ENCODE peak calls at places on chromosomes 1 and 21, in seven cellular contexts. A is GM23248, S is fibroblast of the conjunctiva, J is PC-3, U is ELF-1, M is EH, O is iPS-NIHi11. R is an unnamed sample.

GRCh38 chr1:170461762-170462384 is 70.1 kb upstream of the GORAB start:
- DNase-seq in A (peak), S (peak), J (peak), U (no peak), M (peak), O (no peak), R (peak)

GRCh38 chr1:198950036-198950435 is 311.2 kb downstream of the PTPRC start:
- DNase-seq in A (no peak), S (no peak), J (no peak), U (no peak), M (no peak), O (no peak), R (no peak)

GRCh38 chr1:228163004-228163753 is 2.4 kb upstream of the IBA57 start:
- DNase-seq in A (peak), S (no peak), J (no peak), U (peak), M (peak), O (no peak), R (no peak)

GRCh38 chr1:53303651-53304515 is 24.0 kb downstream of the LRP8 start:
- DNase-seq in A (no peak), S (no peak), J (no peak), U (no peak), M (peak), O (no peak), R (no peak)

GRCh38 chr1:198564157-198564556 is 23.7 kb upstream of the ATP6V1G3 start:
- DNase-seq in A (no peak), S (no peak), J (no peak), U (no peak), M (no peak), O (no peak), R (no peak)

GRCh38 chr1:34768856-34769255 is 9.3 kb downstream of the GJB4 start:
- DNase-seq in A (peak), S (no peak), J (peak), U (no peak), M (no peak), O (no peak), R (no peak)

GRCh38 chr1:90204780-90205179 is 209.9 kb downstream of the ZNF326 start:
- DNase-seq in A (no peak), S (no peak), J (no peak), U (no peak), M (no peak), O (no peak), R (no peak)

GRCh38 chr1:87513971-87514660 is 185.4 kb downstream of the LMO4 start:
- DNase-seq in A (peak), S (no peak), J (no peak), U (no peak), M (no peak), O (no peak), R (no peak)

GRCh38 chr1:57353589-57353988 is 70.3 kb downstream of the DAB1 start:
- DNase-seq in A (peak), S (no peak), J (no peak), U (no peak), M (peak), O (no peak), R (peak)

GRCh38 chr1:225651872-225652725 is 824 bp downstream of the ENAH start:
- DNase-seq in A (peak), S (no peak), J (peak), U (peak), M (peak), O (peak), R (peak)

GRCh38 chr1:26468911-26469310 is 3.3 kb upstream of the HMGN2 start:
- DNase-seq in A (no peak), S (no peak), J (no peak), U (peak), M (no peak), O (no peak), R (no peak)

GRCh38 chr21:41232055-41232454 is 64.1 kb downstream of the BACE2 start:
- DNase-seq in A (no peak), S (no peak), J (no peak), U (no peak), M (no peak), O (no peak), R (no peak)

GRCh38 chr1:246690100-246690499 is 34.1 kb upstream of the SCCPDH start:
- DNase-seq in A (no peak), S (no peak), J (no peak), U (no peak), M (no peak), O (no peak), R (no peak)

GRCh38 chr1:189899686-189900495 is 577.8 kb downstream of the BRINP3 start:
- DNase-seq in A (no peak), S (no peak), J (no peak), U (peak), M (no peak), O (no peak), R (no peak)

GRCh38 chr1:245946905-245947304 is 560.2 kb downstream of the SMYD3 start:
- DNase-seq in A (no peak), S (no peak), J (no peak), U (no peak), M (no peak), O (no peak), R (peak)

GRCh38 chr1:147053269-147053668 is 115.1 kb downstream of the NBPF12 start:
- DNase-seq in A (no peak), S (no peak), J (no peak), U (no peak), M (no peak), O (no peak), R (no peak)

GRCh38 chr1:160993544-160993943 is 27.4 kb downstream of the F11R start:
- DNase-seq in A (peak), S (peak), J (peak), U (no peak), M (peak), O (no peak), R (peak)

GRCh38 chr1:236530959-236531358 is 7.2 kb downstream of the LGALS8 start:
- DNase-seq in A (no peak), S (no peak), J (no peak), U (no peak), M (no peak), O (no peak), R (no peak)

GRCh38 chr21:31732891-31733520 is 1.1 kb upstream of the SCAF4 start:
- DNase-seq in A (peak), S (no peak), J (no peak), U (no peak), M (peak), O (peak), R (no peak)

GRCh38 chr1:16324456-16324890 is 27.8 kb downstream of the FBXO42 start:
- DNase-seq in A (peak), S (peak), J (peak), U (peak), M (peak), O (no peak), R (peak)

GRCh38 chr1:21344750-21345443 is 54.6 kb upstream of the ECE1 start:
- DNase-seq in A (peak), S (no peak), J (no peak), U (peak), M (no peak), O (no peak), R (no peak)

GRCh38 chr1:202968895-202969295 is 1.8 kb upstream of the CYB5R1 start:
- DNase-seq in A (peak), S (no peak), J (peak), U (peak), M (peak), O (peak), R (peak)

GRCh38 chr1:22350171-22350961 is 101.3 kb upstream of the ZBTB40 start:
- DNase-seq in A (no peak), S (no peak), J (no peak), U (peak), M (no peak), O (peak), R (no peak)

GRCh38 chr1:11062965-11063401 is 3.2 kb upstream of the SRM start:
- DNase-seq in A (peak), S (no peak), J (no peak), U (no peak), M (peak), O (no peak), R (peak)